ENCODE peak calls at places on chromosomes 11 and 22, in ten cellular contexts. B is spleen; K is ureter; F is iPS-NIHi11; W is NCI-H446 treated with DMSO at 0.1 percent for 48 hours; U is psoas muscle; H is H9; S is T-helper 9 cell; G is GM12865; Q is stimulated activated CD8-positive, alpha-beta memory T cell treated with anti-CD3 and anti-CD28 coated beads, Interleukin-4, amount 100 ng/mL, for 1 hour. X is an unnamed sample.
A peak's percentile ranks its signal among the peaks of the same experiment; 100 is the strongest.

GRCh38 chr11:38680166-38680565 is 2082.1 kb upstream of the RAG2 start:
- DNase-seq in B (no peak), K (no peak), F (no peak), W (no peak), U (no peak), H (no peak), S (no peak), G (no peak), Q (no peak), X (peak; percentile 8)

GRCh38 chr11:59141673-59142460 is 789 bp upstream of the FAM111A start:
- DNase-seq in B (no peak), K (no peak), F (no peak), W (no peak), U (no peak), H (no peak), S (no peak), G (no peak), Q (no peak), X (no peak)

GRCh38 chr11:113505541-113506375 is 30.6 kb upstream of the DRD2 start:
- DNase-seq in B (no peak), K (peak; percentile 31), F (no peak), W (no peak), U (no peak), H (peak; percentile 14), S (no peak), G (no peak), Q (no peak), X (no peak)

GRCh38 chr22:43616645-43617044 is 195.5 kb downstream of the EFCAB6 start:
- DNase-seq in B (no peak), K (no peak), F (no peak), W (no peak), U (no peak), H (no peak), S (no peak), G (no peak), Q (no peak), X (no peak)

GRCh38 chr11:120257346-120257745 is 17.4 kb downstream of the POU2F3 start:
- DNase-seq in B (peak; percentile 56), K (no peak), F (no peak), W (no peak), U (no peak), H (no peak), S (no peak), G (no peak), Q (no peak), X (no peak)

GRCh38 chr11:114183041-114183511 is 113.1 kb upstream of the NNMT start:
- DNase-seq in B (peak; percentile 89), K (no peak), F (no peak), W (no peak), U (peak; percentile 74), H (no peak), S (peak; percentile 42), G (no peak), Q (no peak), X (no peak)

GRCh38 chr11:73177380-73178091 is 35.4 kb upstream of the FCHSD2 start:
- DNase-seq in B (peak; percentile 88), K (no peak), F (no peak), W (no peak), U (peak; percentile 66), H (no peak), S (no peak), G (no peak), Q (no peak), X (no peak)

GRCh38 chr11:12113294-12113693 is 2.9 kb downstream of the MICAL2 start:
- DNase-seq in B (no peak), K (no peak), F (no peak), W (no peak), U (no peak), H (no peak), S (no peak), G (no peak), Q (no peak), X (no peak)

GRCh38 chr11:78666675-78667129 is 92.0 kb upstream of the NARS2 start:
- DNase-seq in B (no peak), K (no peak), F (no peak), W (peak; percentile 84), U (no peak), H (no peak), S (no peak), G (no peak), Q (no peak), X (no peak)

GRCh38 chr11:73404048-73404447 is 27.8 kb downstream of the RELT start:
- DNase-seq in B (peak; percentile 77), K (peak; percentile 52), F (peak; percentile 80), W (peak; percentile 34), U (peak; percentile 81), H (peak; percentile 59), S (no peak), G (no peak), Q (no peak), X (peak; percentile 82)

GRCh38 chr22:45842141-45842831 is 134.7 kb downstream of the WNT7B start:
- DNase-seq in B (no peak), K (no peak), F (no peak), W (no peak), U (no peak), H (no peak), S (no peak), G (no peak), Q (no peak), X (no peak)

GRCh38 chr11:33682446-33682845 is 18.2 kb downstream of the C11orf91 start:
- DNase-seq in B (no peak), K (peak; percentile 43), F (no peak), W (no peak), U (no peak), H (no peak), S (no peak), G (no peak), Q (no peak), X (peak; percentile 42)

GRCh38 chr22:49255154-49255553 is 572.5 kb downstream of the BRD1 start:
- DNase-seq in B (no peak), K (peak; percentile 39), F (no peak), W (no peak), U (no peak), H (peak; percentile 8), S (no peak), G (no peak), Q (no peak), X (no peak)

GRCh38 chr22:38735465-38736256 is 20.1 kb downstream of the SUN2 start:
- DNase-seq in B (peak; percentile 74), K (no peak), F (no peak), W (no peak), U (peak; percentile 54), H (no peak), S (no peak), G (peak; percentile 32), Q (no peak), X (no peak)

GRCh38 chr22:29302402-29302680 is 4.1 kb upstream of the GAS2L1 start:
- DNase-seq in B (no peak), K (no peak), F (no peak), W (peak; percentile 65), U (no peak), H (no peak), S (no peak), G (no peak), Q (no peak), X (no peak)

GRCh38 chr11:46006418-46007070 is 84.1 kb downstream of the LARGE2 start:
- DNase-seq in B (no peak), K (no peak), F (peak; percentile 67), W (peak; percentile 60), U (no peak), H (no peak), S (no peak), G (peak; percentile 77), Q (no peak), X (peak; percentile 62)

GRCh38 chr11:86537541-86538222 is 134.7 kb downstream of the ME3 start:
- DNase-seq in B (no peak), K (no peak), F (no peak), W (no peak), U (no peak), H (no peak), S (no peak), G (no peak), Q (no peak), X (no peak)

GRCh38 chr11:1565904-1566247 is 6.2 kb downstream of the DUSP8 start:
- DNase-seq in B (peak; percentile 74), K (no peak), F (no peak), W (no peak), U (peak; percentile 44), H (no peak), S (no peak), G (no peak), Q (no peak), X (no peak)

GRCh38 chr11:8796926-8797325 is 114.1 kb upstream of the AKIP1 start:
- DNase-seq in B (no peak), K (no peak), F (no peak), W (no peak), U (no peak), H (no peak), S (no peak), G (no peak), Q (no peak), X (no peak)

GRCh38 chr11:6576471-6577373 is 26.7 kb downstream of the RRP8 start:
- DNase-seq in B (no peak), K (peak; percentile 70), F (no peak), W (peak; percentile 84), U (no peak), H (no peak), S (no peak), G (no peak), Q (no peak), X (no peak)

GRCh38 chr11:67561971-67562560 is 21.5 kb upstream of the GSTP1 start:
- DNase-seq in B (no peak), K (no peak), F (peak; percentile 19), W (no peak), U (no peak), H (no peak), S (no peak), G (peak; percentile 88), Q (no peak), X (no peak)

GRCh38 chr11:47186937-47187681 is 875 bp upstream of the PACSIN3 start:
- DNase-seq in B (no peak), K (peak; percentile 54), F (peak; percentile 55), W (no peak), U (peak; percentile 91), H (peak; percentile 77), S (no peak), G (peak; percentile 61), Q (no peak), X (no peak)

GRCh38 chr11:23284626-23285025 is 424.4 kb upstream of the CCDC179 start:
- DNase-seq in B (no peak), K (no peak), F (no peak), W (no peak), U (no peak), H (no peak), S (no peak), G (no peak), Q (no peak), X (no peak)

GRCh38 chr11:10659339-10660216 is 34.0 kb downstream of the IRAG1 start:
- DNase-seq in B (no peak), K (peak; percentile 72), F (no peak), W (peak; percentile 8), U (peak; percentile 63), H (no peak), S (no peak), G (peak; percentile 9), Q (no peak), X (peak; percentile 47)

GRCh38 chr11:126477526-126478275 is 122.2 kb downstream of the ST3GAL4 start:
- DNase-seq in B (no peak), K (no peak), F (no peak), W (no peak), U (peak; percentile 40), H (no peak), S (no peak), G (peak; percentile 50), Q (no peak), X (no peak)

GRCh38 chr11:74636633-74637184 is 44.3 kb downstream of the POLD3 start:
- DNase-seq in B (no peak), K (no peak), F (no peak), W (no peak), U (no peak), H (no peak), S (no peak), G (no peak), Q (no peak), X (no peak)

GRCh38 chr11:34631737-34632104 is 10.8 kb downstream of the EHF start:
- DNase-seq in B (no peak), K (no peak), F (no peak), W (no peak), U (no peak), H (no peak), S (no peak), G (no peak), Q (no peak), X (no peak)

GRCh38 chr22:37731804-37732471 is 35.1 kb downstream of the TRIOBP start:
- DNase-seq in B (no peak), K (no peak), F (no peak), W (no peak), U (no peak), H (no peak), S (no peak), G (no peak), Q (no peak), X (no peak)

X was measured in T47D.